ENCODE peak calls at places on chromosomes 3 and 15, in four cellular contexts. One of them, this sample, is unnamed.

GRCh38 chr3:182735672-182736071 is 57.6 kb upstream of the ATP11B start:
- DNase-seq in left ventricle myocardium superior: no peak
- DNase-seq in nephron progenitor cell: no peak
- DNase-seq in effector CD4-positive, alpha-beta T cell: no peak
- DNase-seq in this sample: no peak

GRCh38 chr15:52563499-52564060 is 5.2 kb downstream of the ARPP19 start:
- DNase-seq in effector CD4-positive, alpha-beta T cell: no peak
- DNase-seq in nephron progenitor cell: no peak
- DNase-seq in left ventricle myocardium superior: no peak
- DNase-seq in this sample: no peak

GRCh38 chr15:76105911-76106310 is 46.1 kb downstream of the TMEM266 start:
- DNase-seq in left ventricle myocardium superior: no peak
- DNase-seq in nephron progenitor cell: no peak
- DNase-seq in effector CD4-positive, alpha-beta T cell: no peak
- DNase-seq in this sample: no peak

GRCh38 chr3:170745211-170745718 is 124.7 kb downstream of the RPL22L1 start:
- DNase-seq in effector CD4-positive, alpha-beta T cell: no peak
- DNase-seq in left ventricle myocardium superior: no peak
- DNase-seq in nephron progenitor cell: no peak
- DNase-seq in this sample: no peak

GRCh38 chr15:31459011-31459748 is 132.5 kb downstream of the KLF13 start:
- DNase-seq in left ventricle myocardium superior: no peak
- DNase-seq in nephron progenitor cell: no peak
- DNase-seq in effector CD4-positive, alpha-beta T cell: no peak
- DNase-seq in this sample: no peak

GRCh38 chr3:53337167-53337940 is 10.0 kb downstream of the DCP1A start:
- DNase-seq in effector CD4-positive, alpha-beta T cell: no peak
- DNase-seq in left ventricle myocardium superior: no peak
- DNase-seq in nephron progenitor cell: no peak
- DNase-seq in this sample: no peak

GRCh38 chr15:65856821-65857455 is 12.4 kb upstream of the RAB11A start:
- DNase-seq in effector CD4-positive, alpha-beta T cell: peak
- DNase-seq in nephron progenitor cell: peak
- DNase-seq in left ventricle myocardium superior: peak
- DNase-seq in this sample: peak

GRCh38 chr15:96054606-96055005 is 275.9 kb upstream of the NR2F2 start:
- DNase-seq in left ventricle myocardium superior: no peak
- DNase-seq in effector CD4-positive, alpha-beta T cell: no peak
- DNase-seq in nephron progenitor cell: no peak
- DNase-seq in this sample: no peak

GRCh38 chr3:10783360-10784346 is 32.4 kb upstream of the SLC6A11 start:
- DNase-seq in nephron progenitor cell: peak
- DNase-seq in left ventricle myocardium superior: no peak
- DNase-seq in effector CD4-positive, alpha-beta T cell: peak
- DNase-seq in this sample: no peak

GRCh38 chr3:59178698-59179097 is 128.9 kb upstream of the CFAP20DC start:
- DNase-seq in nephron progenitor cell: no peak
- DNase-seq in effector CD4-positive, alpha-beta T cell: no peak
- DNase-seq in left ventricle myocardium superior: no peak
- DNase-seq in this sample: no peak

GRCh38 chr3:185270262-185270955 is 16.6 kb upstream of the EHHADH start:
- DNase-seq in left ventricle myocardium superior: no peak
- DNase-seq in effector CD4-positive, alpha-beta T cell: no peak
- DNase-seq in nephron progenitor cell: peak
- DNase-seq in this sample: no peak

GRCh38 chr3:189324538-189325138 is 152.9 kb downstream of the TPRG1 start:
- DNase-seq in left ventricle myocardium superior: no peak
- DNase-seq in nephron progenitor cell: no peak
- DNase-seq in effector CD4-positive, alpha-beta T cell: peak
- DNase-seq in this sample: peak

GRCh38 chr15:45458746-45459403 is 63.7 kb downstream of the SLC30A4 start:
- DNase-seq in left ventricle myocardium superior: peak
- DNase-seq in nephron progenitor cell: peak
- DNase-seq in effector CD4-positive, alpha-beta T cell: peak
- DNase-seq in this sample: peak

GRCh38 chr3:94936023-94936580 is 873.2 kb downstream of the NSUN3 start:
- DNase-seq in effector CD4-positive, alpha-beta T cell: no peak
- DNase-seq in left ventricle myocardium superior: no peak
- DNase-seq in nephron progenitor cell: no peak
- DNase-seq in this sample: no peak

GRCh38 chr15:70586241-70586640 is 177.1 kb downstream of the UACA start:
- DNase-seq in effector CD4-positive, alpha-beta T cell: no peak
- DNase-seq in nephron progenitor cell: no peak
- DNase-seq in left ventricle myocardium superior: no peak
- DNase-seq in this sample: no peak